ENCODE peak calls at places on chromosomes 11 and 22, in six cellular contexts. Q is endothelial cell of umbilical vein, V is fibroblast of the aortic adventitia, Z is fibroblast of lung, I is stomach, R is fibroblast of pulmonary artery. T is an unnamed sample.

GRCh38 chr11:12381875-12382274 is 4.5 kb downstream of the PARVA start:
- DNase-seq in R (no peak), I (no peak), Z (no peak), Q (no peak), V (no peak), T (peak; percentile 51)

GRCh38 chr22:20439928-20440575 is 2.4 kb upstream of the SCARF2 start:
- DNase-seq in Q (no peak), V (no peak), R (no peak), I (no peak), Z (no peak), T (no peak)

GRCh38 chr22:33757443-33758124 is 162.7 kb downstream of the LARGE1 start:
- DNase-seq in Z (no peak), R (no peak), I (no peak), Q (no peak), V (no peak), T (peak; percentile 39)

GRCh38 chr22:23553922-23554870 is 25.9 kb downstream of the IGLL1 start:
- DNase-seq in R (no peak), I (no peak), Z (no peak), Q (no peak), V (no peak), T (no peak)

GRCh38 chr22:38327805-38328204 is 10.6 kb upstream of the CSNK1E start:
- DNase-seq in Z (peak; percentile 79), R (no peak), I (no peak), V (peak; percentile 25), Q (peak; percentile 52), T (peak; percentile 21)

GRCh38 chr11:95888439-95888838 is 35.5 kb downstream of the MTMR2 start:
- DNase-seq in V (no peak), Z (peak; percentile 24), I (no peak), R (no peak), Q (no peak), T (no peak)

GRCh38 chr11:132941024-132941646 is 591.2 kb downstream of the OPCML start:
- DNase-seq in V (peak; percentile 42), Q (peak; percentile 19), Z (peak; percentile 26), I (no peak), R (peak; percentile 42), T (peak; percentile 50)

GRCh38 chr11:131851951-131852350 is 481.5 kb downstream of the NTM start:
- DNase-seq in V (no peak), Q (no peak), I (no peak), Z (no peak), R (no peak), T (no peak)

GRCh38 chr11:14308114-14308896 is 50.7 kb downstream of the RRAS2 start:
- DNase-seq in Q (peak; percentile 53), Z (peak; percentile 48), R (peak; percentile 66), I (no peak), V (peak; percentile 66), T (peak; percentile 83)

GRCh38 chr11:952406-953385 is 27.0 kb downstream of the AP2A2 start:
- DNase-seq in Z (peak; percentile 81), R (peak; percentile 36), V (peak; percentile 49), Q (no peak), I (peak; percentile 73), T (peak; percentile 67)

GRCh38 chr11:1310772-1311468 is 1.5 kb upstream of the TOLLIP start:
- DNase-seq in V (no peak), R (no peak), Z (no peak), Q (no peak), I (no peak), T (no peak)

GRCh38 chr22:37061611-37062365 is 10.2 kb downstream of the KCTD17 start:
- DNase-seq in Q (no peak), R (no peak), V (no peak), I (no peak), Z (no peak), T (no peak)

GRCh38 chr22:48936391-48936790 is 891.3 kb downstream of the BRD1 start:
- DNase-seq in Q (no peak), V (no peak), I (peak; percentile 5), Z (no peak), R (no peak), T (no peak)

GRCh38 chr11:65423516-65424199 is 1.1 kb downstream of the NEAT1 start:
- DNase-seq in Z (peak; percentile 29), R (no peak), Q (peak; percentile 28), V (peak; percentile 61), I (peak; percentile 40), T (peak; percentile 64)

GRCh38 chr11:11916981-11917399 is 75.2 kb downstream of the USP47 start:
- DNase-seq in I (no peak), R (peak; percentile 80), V (peak; percentile 91), Z (peak; percentile 95), Q (no peak), T (peak; percentile 90)

GRCh38 chr11:61004841-61005240 is 33.4 kb downstream of the CD6 start:
- DNase-seq in Z (peak; percentile 7), R (peak; percentile 31), I (no peak), Q (no peak), V (no peak), T (peak; percentile 19)

GRCh38 chr11:100823360-100823759 is 136.3 kb downstream of the ARHGAP42 start:
- DNase-seq in V (peak; percentile 89), Z (no peak), R (peak; percentile 62), I (no peak), Q (no peak), T (peak; percentile 89)

GRCh38 chr11:24386551-24387404 is 110.1 kb upstream of the LUZP2 start:
- DNase-seq in Z (peak; percentile 41), V (peak; percentile 35), R (peak; percentile 65), Q (peak; percentile 38), I (no peak), T (peak; percentile 74)

GRCh38 chr11:66082936-66083698 is 13.0 kb downstream of the PACS1 start:
- DNase-seq in Q (peak; percentile 81), V (peak; percentile 53), Z (peak; percentile 59), R (no peak), I (no peak), T (peak; percentile 32)

GRCh38 chr11:65811764-65812475 is 21.8 kb upstream of the SNX32 start:
- DNase-seq in Q (no peak), V (no peak), I (no peak), Z (no peak), R (peak; percentile 14), T (no peak)

GRCh38 chr11:74470526-74470925 is 3.2 kb upstream of the KCNE3 start:
- DNase-seq in Z (no peak), R (no peak), V (no peak), I (no peak), Q (no peak), T (no peak)

GRCh38 chr22:29727248-29727551 is 7.4 kb downstream of the CABP7 start:
- DNase-seq in Z (no peak), V (peak; percentile 35), Q (peak; percentile 10), I (peak; percentile 47), R (peak; percentile 50), T (peak; percentile 47)

GRCh38 chr11:130638048-130638447 is 189.6 kb downstream of the ADAMTS15 start:
- DNase-seq in I (no peak), Z (no peak), R (no peak), Q (no peak), V (no peak), T (peak; percentile 26)

GRCh38 chr11:22624742-22625447 is 728 bp downstream of the FANCF start:
- DNase-seq in V (peak; percentile 55), R (peak; percentile 56), I (peak; percentile 73), Z (peak; percentile 70), Q (peak; percentile 63), T (peak; percentile 69)

GRCh38 chr22:19287889-19288288 is 3.6 kb downstream of the CLTCL1 start:
- DNase-seq in I (no peak), V (peak; percentile 88), R (peak; percentile 90), Q (no peak), Z (peak; percentile 94), T (peak; percentile 90)

DNA sequence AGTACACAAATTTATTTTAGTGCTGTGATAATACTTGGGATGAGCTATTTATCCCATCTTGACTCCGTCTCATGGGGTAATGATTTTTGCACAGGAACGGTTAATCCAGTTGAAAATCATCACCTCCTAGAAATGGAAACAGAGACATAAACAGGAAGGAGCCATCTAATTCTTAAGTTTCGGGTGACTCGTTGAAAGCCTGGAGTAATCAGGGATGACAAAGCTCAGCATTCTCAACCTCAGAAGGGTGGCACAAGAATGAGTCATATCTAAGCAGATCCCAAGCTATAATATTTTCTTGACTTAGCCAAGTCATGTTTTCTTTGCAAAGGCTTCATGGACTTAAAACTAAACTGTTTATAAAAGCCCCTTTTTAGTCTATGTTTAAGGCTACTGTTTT is 280.8 kb upstream of the CCDC90B start:
- DNase-seq in Q (no peak), V (peak; percentile 53), I (no peak), Z (peak; percentile 69), R (peak; percentile 11), T (peak; percentile 43)
- H3K4me3 ChIP-seq in Q (no peak overlapping the region), V (no peak overlapping the region), I (no peak overlapping the region), Z (no peak overlapping the region), R (no peak overlapping the region), T (no peak overlapping the region)

GRCh38 chr11:32434387-32435151 is 770 bp downstream of the WT1 start:
- DNase-seq in V (peak; percentile 21), I (no peak), Q (no peak), Z (no peak), R (peak; percentile 88), T (no peak)
- TF ChIP-seq CTCF in V (no peak), I (no peak), Q (no peak), Z (no peak), R (peak; percentile 32), T (no peak)

GRCh38 chr11:110713469-110713776 is 1.2 kb upstream of the ARHGAP20 start:
- DNase-seq in Q (no peak), I (no peak), V (no peak), Z (no peak), R (no peak), T (no peak)
- H3K4me3 ChIP-seq in Q (no peak overlapping the region), I (peak overlapping the region; percentile 82), V (peak overlapping the region; percentile 87), Z (no peak overlapping the region), R (no peak overlapping the region), T (peak overlapping the region; percentile 88)

GRCh38 chr11:92552942-92553341 is 328.3 kb downstream of the FAT3 start:
- DNase-seq in Z (no peak), Q (no peak), R (peak; percentile 28), V (peak; percentile 15), I (no peak), T (peak; percentile 20)
- TF ChIP-seq CTCF in Z (no peak), Q (no peak), R (peak; percentile 26), V (no peak), I (no peak), T (peak; percentile 5)

GRCh38 chr11:45178890-45179663 is 32.6 kb downstream of the PRDM11 start:
- DNase-seq in Q (peak; percentile 9), I (no peak), Z (peak; percentile 84), R (peak; percentile 57), V (peak; percentile 36), T (peak; percentile 71)

GRCh38 chr11:45180888-45181594 is 34.6 kb downstream of the PRDM11 start:
- DNase-seq in Z (peak; percentile 56), R (peak; percentile 55), Q (peak; percentile 59), I (peak; percentile 71), V (peak; percentile 31), T (peak; percentile 39)

GRCh38 chr11:45180158-45180887 is 33.9 kb downstream of the PRDM11 start:
- DNase-seq in V (no peak), Q (peak; percentile 40), R (no peak), Z (peak; percentile 27), I (peak; percentile 73), T (peak; percentile 5)

GRCh38 chr11:45178223-45178622 is 31.8 kb downstream of the PRDM11 start:
- DNase-seq in Q (no peak), Z (no peak), I (no peak), R (no peak), V (no peak), T (no peak)

DNA sequence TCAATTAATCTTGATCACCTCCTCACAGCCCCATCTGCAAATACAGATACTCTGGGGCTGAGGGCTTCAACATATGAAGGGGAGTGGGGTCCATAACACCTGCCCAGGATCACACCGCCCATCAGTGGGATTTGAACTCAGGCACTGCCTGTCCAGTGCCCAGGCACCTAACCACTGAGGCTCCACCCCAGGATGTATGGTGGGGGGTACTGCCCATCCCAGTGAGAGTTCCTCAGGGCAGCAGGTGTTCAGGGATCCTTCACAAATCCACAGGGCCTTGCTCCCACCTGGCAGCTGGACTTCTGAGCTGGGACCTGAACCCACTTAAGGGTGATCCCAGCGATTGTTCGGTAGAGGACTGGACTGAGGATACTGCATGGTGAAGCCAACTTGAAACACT is 33.2 kb downstream of the PRDM11 start:
- DNase-seq in Q (no peak), Z (no peak), V (no peak), I (no peak), R (no peak), T (no peak)
- H3K4me3 ChIP-seq in Q (no peak overlapping the region), Z (no peak overlapping the region), V (no peak overlapping the region), I (peak overlapping the region; percentile 66), R (peak overlapping the region; percentile 21), T (peak overlapping the region; percentile 40)